ENCODE peak calls at places on chromosomes 7 and 10, in six cellular contexts. W, I, L, N, V and H are unnamed samples.

GRCh38 chr10:47233631-47234030 is 66.4 kb upstream of the GDF10 start:
- DNase-seq in W (no peak), I (no peak), L (no peak), N (no peak), V (no peak), H (no peak)

GRCh38 chr7:46259947-46260346 is 338.9 kb upstream of the IGFBP3 start:
- DNase-seq in W (no peak), I (no peak), L (no peak), N (no peak), V (no peak), H (no peak)

GRCh38 chr10:11578802-11579255 is 32.6 kb downstream of the USP6NL start:
- DNase-seq in W (no peak), I (no peak), L (no peak), N (no peak), V (no peak), H (no peak)

GRCh38 chr7:124323597-124323996 is 290.7 kb upstream of the TMEM229A start:
- DNase-seq in W (no peak), I (no peak), L (no peak), N (no peak), V (no peak), H (no peak)

GRCh38 chr7:20647051-20647450 is 31.6 kb downstream of the ABCB5 start:
- DNase-seq in W (no peak), I (no peak), L (no peak), N (no peak), V (no peak), H (no peak)

GRCh38 chr7:66558201-66558641 is 70.5 kb upstream of the KCTD7 start:
- DNase-seq in W (no peak), I (no peak), L (no peak), N (no peak), V (no peak), H (no peak)

GRCh38 chr7:66283003-66283920 is 78.1 kb downstream of the TPST1 start:
- DNase-seq in W (no peak), I (no peak), L (peak; percentile 80), N (no peak), V (peak; percentile 75), H (no peak)

GRCh38 chr10:86162696-86163400 is 203.7 kb downstream of the GRID1 start:
- DNase-seq in W (no peak), I (no peak), L (no peak), N (no peak), V (no peak), H (no peak)

GRCh38 chr10:132696204-132696603 is 89.7 kb downstream of the NKX6-2 start:
- DNase-seq in W (no peak), I (no peak), L (no peak), N (no peak), V (no peak), H (no peak)

GRCh38 chr10:103181244-103181643 is 11.8 kb downstream of the NT5C2 start:
- DNase-seq in W (no peak), I (no peak), L (no peak), N (no peak), V (no peak), H (no peak)

GRCh38 chr7:21941570-21942224 is 4.0 kb downstream of the CDCA7L start:
- DNase-seq in W (no peak), I (no peak), L (peak; percentile 38), N (no peak), V (peak; percentile 69), H (no peak)

GRCh38 chr10:57692255-57692980 is 575.3 kb downstream of the IPMK start:
- DNase-seq in W (no peak), I (no peak), L (peak; percentile 78), N (no peak), V (peak; percentile 19), H (no peak)

GRCh38 chr7:5431485-5432118 is 8.0 kb upstream of the TNRC18 start:
- DNase-seq in W (no peak), I (no peak), L (no peak), N (no peak), V (no peak), H (no peak)

GRCh38 chr7:107387573-107388219 is 82.2 kb upstream of the GPR22 start:
- DNase-seq in W (no peak), I (no peak), L (no peak), N (no peak), V (no peak), H (no peak)

GRCh38 chr10:98374176-98374969 is 40.6 kb downstream of the PYROXD2 start:
- DNase-seq in W (no peak), I (no peak), L (peak; percentile 75), N (no peak), V (peak; percentile 73), H (no peak)

GRCh38 chr10:71848325-71849277 is 2.5 kb downstream of the PSAP start:
- DNase-seq in W (no peak), I (no peak), L (no peak), N (no peak), V (no peak), H (no peak)

GRCh38 chr10:28280652-28281051 is 22.2 kb downstream of the MPP7 start:
- DNase-seq in W (no peak), I (no peak), L (no peak), N (no peak), V (no peak), H (no peak)

GRCh38 chr7:92691578-92691977 is 101.4 kb upstream of the FAM133B start:
- DNase-seq in W (no peak), I (no peak), L (peak; percentile 54), N (no peak), V (peak; percentile 39), H (no peak)

GRCh38 chr7:90843467-90843866 is 247.3 kb downstream of the CDK14 start:
- DNase-seq in W (no peak), I (no peak), L (no peak), N (no peak), V (no peak), H (no peak)

GRCh38 chr10:61320257-61320587 is 133.0 kb downstream of the TMEM26 start:
- DNase-seq in W (no peak), I (no peak), L (no peak), N (no peak), V (no peak), H (no peak)

GRCh38 chr7:150973571-150974451 is 4.3 kb downstream of the KCNH2 start:
- DNase-seq in W (no peak), I (no peak), L (no peak), N (no peak), V (no peak), H (no peak)

GRCh38 chr7:157471259-157472125 is 134.7 kb downstream of the DNAJB6 start:
- DNase-seq in W (no peak), I (no peak), L (no peak), N (no peak), V (no peak), H (no peak)

GRCh38 chr7:50119815-50120637 is 27.0 kb upstream of the ZPBP start:
- DNase-seq in W (no peak), I (no peak), L (no peak), N (peak; percentile 2), V (no peak), H (no peak)

GRCh38 chr10:13847201-13847631 is 260.5 kb downstream of the PRPF18 start:
- DNase-seq in W (no peak), I (no peak), L (no peak), N (no peak), V (peak; percentile 12), H (no peak)

GRCh38 chr7:33669251-33669670 is 236.1 kb upstream of the BMPER start:
- DNase-seq in W (no peak), I (no peak), L (no peak), N (no peak), V (no peak), H (no peak)

GRCh38 chr10:86663046-86663345 is 5.3 kb upstream of the LDB3 start:
- DNase-seq in W (no peak), I (no peak), L (no peak), N (no peak), V (no peak), H (no peak)

GRCh38 chr10:112435013-112435619 is 11.6 kb downstream of the ZDHHC6 start:
- DNase-seq in W (no peak), I (no peak), L (peak; percentile 3), N (no peak), V (peak; percentile 14), H (no peak)

GRCh38 chr7:34133356-34133982 is 228.1 kb downstream of the BMPER start:
- DNase-seq in W (no peak), I (no peak), L (peak; percentile 91), N (no peak), V (peak; percentile 93), H (no peak)

GRCh38 chr7:117273325-117274292 is 49.2 kb downstream of the WNT2 start:
- DNase-seq in W (no peak), I (no peak), L (peak; percentile 86), N (no peak), V (peak; percentile 56), H (no peak)

GRCh38 chr10:97025613-97026242 is 160.0 kb downstream of the SLIT1 start:
- DNase-seq in W (no peak), I (peak; percentile 75), L (peak; percentile 20), N (peak; percentile 14), V (no peak), H (peak; percentile 21)

GRCh38 chr7:1505731-1506550 is 1.8 kb upstream of the INTS1 start:
- DNase-seq in W (no peak), I (peak; percentile 51), L (no peak), N (no peak), V (no peak), H (no peak)

GRCh38 chr7:40918701-40919271 is 784.0 kb downstream of the SUGCT start:
- DNase-seq in W (no peak), I (no peak), L (peak; percentile 93), N (no peak), V (peak; percentile 16), H (no peak)

GRCh38 chr7:87517136-87517805 is 41.8 kb upstream of the ABCB4 start:
- DNase-seq in W (no peak), I (no peak), L (peak; percentile 18), N (no peak), V (no peak), H (no peak)

GRCh38 chr10:47370015-47370767 is 13.9 kb downstream of the ZNF488 start:
- DNase-seq in W (no peak), I (peak; percentile 6), L (no peak), N (no peak), V (no peak), H (no peak)

GRCh38 chr10:21065621-21066248 is 168.6 kb upstream of the NEBL start:
- DNase-seq in W (no peak), I (no peak), L (no peak), N (no peak), V (no peak), H (no peak)